ENCODE peak calls at places on chromosomes 5 and 9, in four cellular contexts. F is stomach; Q is CD4-positive, alpha-beta T cell; K is PC-3. V is an unnamed sample.

GRCh38 chr9:92151691-92152393 is 36.6 kb upstream of the SPTLC1 start:
- DNase-seq in K (peak), Q (no peak), F (no peak), V (peak)

GRCh38 chr5:59596586-59597348 is 296.8 kb downstream of the PDE4D start:
- DNase-seq in Q (no peak), K (peak), F (no peak), V (peak)

GRCh38 chr9:88587885-88588628 is 53.1 kb downstream of the NXNL2 start:
- DNase-seq in K (no peak), Q (no peak), F (no peak), V (no peak)

GRCh38 chr9:116073826-116074225 is 79.8 kb upstream of the PAPPA start:
- DNase-seq in F (no peak), K (peak), Q (no peak), V (no peak)

GRCh38 chr5:103330875-103331274 is 72.3 kb downstream of the MACIR start:
- DNase-seq in K (no peak), F (no peak), Q (no peak), V (no peak)

GRCh38 chr9:80540387-80540786 is 968.6 kb downstream of the TLE4 start:
- DNase-seq in F (no peak), Q (no peak), K (no peak), V (no peak)

GRCh38 chr5:85921590-85921989 is 696.2 kb upstream of the COX7C start:
- DNase-seq in K (peak), F (no peak), Q (no peak), V (no peak)

GRCh38 chr5:11803436-11803835 is 100.8 kb downstream of the CTNND2 start:
- DNase-seq in Q (no peak), K (peak), F (no peak), V (no peak)

GRCh38 chr5:144183254-144183889 is 12.7 kb downstream of the KCTD16 start:
- DNase-seq in F (no peak), K (peak), Q (no peak), V (peak)

GRCh38 chr9:13904746-13905145 is 409.2 kb downstream of the NFIB start:
- DNase-seq in F (no peak), Q (no peak), K (peak), V (no peak)

GRCh38 chr5:16082982-16083381 is 96.6 kb downstream of the MARCHF11 start:
- DNase-seq in F (no peak), K (no peak), Q (no peak), V (no peak)

GRCh38 chr5:149152317-149152746 is 11.0 kb downstream of the ABLIM3 start:
- DNase-seq in K (peak), F (no peak), Q (no peak), V (no peak)

GRCh38 chr5:139910901-139911300 is 115.3 kb downstream of the PSD2 start:
- DNase-seq in K (no peak), F (no peak), Q (no peak), V (no peak)

GRCh38 chr9:87678650-87679355 is 47.1 kb upstream of the CTSL start:
- DNase-seq in K (peak), Q (peak), F (peak), V (peak)

GRCh38 chr5:135051399-135051798 is 17.4 kb upstream of the PITX1 start:
- DNase-seq in Q (no peak), F (no peak), K (no peak), V (no peak)

GRCh38 chr9:89674667-89675402 is 70.0 kb downstream of the GADD45G start:
- DNase-seq in F (peak), Q (no peak), K (no peak), V (no peak)

GRCh38 chr5:126178521-126178920 is 244.7 kb upstream of the GRAMD2B start:
- DNase-seq in Q (no peak), K (no peak), F (no peak), V (no peak)

GRCh38 chr5:138653502-138653901 is 78.3 kb upstream of the HSPA9 start:
- DNase-seq in F (peak), Q (no peak), K (peak), V (peak)
- TF ChIP-seq CTCF in F (no peak), Q (no peak), K (peak), V (no peak)

DNA sequence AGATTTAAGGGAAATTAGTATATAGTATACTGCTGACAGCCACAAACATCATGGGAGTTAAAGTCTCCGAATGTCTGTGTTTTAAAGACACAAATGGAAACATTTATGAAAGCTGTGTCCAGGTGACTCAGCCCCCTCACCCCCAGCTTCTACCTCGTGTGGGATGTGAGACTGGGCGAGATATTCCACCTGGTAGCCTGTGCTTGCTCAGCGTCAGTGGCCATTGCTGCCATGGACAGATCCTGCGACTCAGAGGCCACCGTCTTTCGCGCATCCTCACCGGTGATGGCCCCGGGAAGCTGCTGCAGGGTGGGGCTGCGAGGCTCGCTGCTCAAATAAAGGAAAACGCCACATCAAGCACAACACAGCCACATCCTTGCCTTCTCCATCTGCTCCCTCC is 31.2 kb upstream of the EXOC3 start:
- DNase-seq in F (no peak), K (no peak), Q (no peak), V (no peak)
- H3K27ac ChIP-seq in F (no peak), K (no peak), Q (no peak), V (no peak)

GRCh38 chr5:168874713-168875380 is 295.7 kb upstream of the PANK3 start:
- DNase-seq in F (no peak), K (peak), Q (no peak), V (no peak)
- TF ChIP-seq CTCF in F (no peak), K (peak), Q (no peak), V (no peak)

GRCh38 chr5:95985249-95985648 is 23.6 kb upstream of the ELL2 start:
- DNase-seq in K (no peak), Q (no peak), F (no peak), V (no peak)

GRCh38 chr5:95986001-95986400 is 24.4 kb upstream of the ELL2 start:
- DNase-seq in Q (no peak), F (no peak), K (no peak), V (no peak)

GRCh38 chr5:95988094-95988493 is 26.4 kb upstream of the ELL2 start:
- DNase-seq in Q (no peak), F (no peak), K (no peak), V (no peak)

GRCh38 chr5:95988877-95989276 is 27.2 kb upstream of the ELL2 start:
- DNase-seq in K (no peak), Q (no peak), F (no peak), V (no peak)

GRCh38 chr5:95986937-95987520 is 25.4 kb upstream of the ELL2 start:
- DNase-seq in F (no peak), K (no peak), Q (no peak), V (no peak)
- H3K27ac ChIP-seq in F (peak), K (no peak), Q (no peak), V (no peak)

DNA sequence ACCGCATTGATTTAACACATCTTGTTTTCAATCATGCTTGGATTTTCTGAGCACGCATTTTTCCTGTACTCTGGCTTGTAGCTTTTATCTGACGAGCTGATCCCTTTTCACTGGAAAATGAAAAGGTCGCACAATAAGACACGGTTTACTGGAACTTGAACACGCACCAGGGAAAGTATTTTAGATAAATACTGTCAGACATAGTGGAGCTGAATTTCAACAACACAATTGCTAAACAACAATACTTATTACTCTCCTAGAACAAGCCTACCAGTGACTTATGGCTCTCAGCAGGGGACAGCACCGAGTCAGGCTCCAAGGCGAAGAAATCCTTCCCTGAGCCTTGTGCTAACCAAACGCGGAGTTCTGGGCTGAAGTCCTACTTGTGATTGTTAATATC is 359.8 kb downstream of the EBF1 start:
- DNase-seq in K (peak), F (no peak), Q (no peak), V (no peak)
- TF ChIP-seq CTCF in K (peak), F (no peak), Q (no peak), V (no peak)

GRCh38 chr5:80191397-80191796 is 64.5 kb downstream of the SERINC5 start:
- DNase-seq in F (no peak), K (no peak), Q (no peak), V (no peak)

GRCh38 chr5:80192507-80193241 is 63.2 kb downstream of the SERINC5 start:
- DNase-seq in F (no peak), K (no peak), Q (no peak), V (no peak)

GRCh38 chr5:80189701-80190100 is 66.1 kb downstream of the SERINC5 start:
- DNase-seq in Q (no peak), F (no peak), K (no peak), V (no peak)

GRCh38 chr5:80191991-80192398 is 63.9 kb downstream of the SERINC5 start:
- DNase-seq in K (no peak), F (no peak), Q (peak), V (no peak)

DNA sequence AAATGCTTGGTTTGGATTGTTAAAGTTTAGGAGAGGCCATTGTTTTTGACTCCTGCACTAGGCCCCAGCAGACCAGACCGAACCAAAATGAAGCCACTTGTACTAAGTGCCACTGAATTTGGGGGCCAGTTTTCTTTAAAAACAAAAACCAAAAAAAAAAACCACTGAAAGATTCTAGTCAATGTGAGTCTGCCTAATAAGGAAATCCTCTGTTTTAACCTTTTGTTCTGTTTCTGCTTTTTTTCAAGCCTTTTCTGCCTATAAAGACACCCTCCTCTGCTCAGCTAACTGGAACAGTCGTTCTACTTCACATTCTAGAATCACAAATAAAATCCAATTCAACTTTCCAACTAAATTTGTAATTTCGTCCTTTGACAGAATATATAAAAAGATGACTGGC is 64.9 kb downstream of the SERINC5 start:
- DNase-seq in Q (no peak), K (no peak), F (no peak), V (no peak)
- H3K27ac ChIP-seq in Q (peak), K (no peak), F (no peak), V (no peak)

DNA sequence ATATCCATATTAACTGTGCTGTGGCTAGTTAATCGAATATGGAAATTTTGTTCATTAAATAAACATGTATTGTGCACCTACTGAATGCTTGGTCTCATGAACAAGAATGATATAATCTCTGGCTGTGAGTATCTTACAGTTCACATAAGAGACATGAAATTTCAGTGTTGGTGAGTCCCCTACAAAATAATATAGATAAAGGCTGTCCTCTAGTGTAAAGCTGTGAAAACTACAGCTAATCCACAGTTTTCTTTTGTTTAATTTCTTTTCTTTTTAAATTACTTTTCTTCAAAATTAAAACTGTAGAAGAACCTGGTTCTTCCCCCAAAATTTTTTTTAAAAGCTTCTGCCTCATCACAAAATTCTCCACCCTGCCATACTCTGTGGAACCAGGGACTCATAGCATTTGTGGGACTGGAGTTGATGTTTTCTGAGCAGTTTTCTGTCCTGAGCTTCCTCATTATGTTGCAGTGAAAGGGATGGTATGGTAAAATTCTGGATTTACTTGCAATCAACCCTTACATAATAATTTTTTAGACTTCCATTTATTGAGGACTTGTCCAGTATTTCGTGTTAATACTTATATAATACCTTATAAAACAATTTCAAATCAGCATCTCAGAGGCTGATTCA is 135.0 kb downstream of the STK32A start:
- DNase-seq in F (no peak), K (peak), Q (no peak), V (peak)
- TF ChIP-seq CTCF in F (peak), K (peak), Q (no peak), V (peak)

V was measured in RWPE1.